ENCODE peak calls at places on chromosomes 13 and 19, in seven cellular contexts. One of them, this sample, is unnamed.

GRCh38 chr13:50713849-50714248 is 129.6 kb downstream of the DLEU7 start:
- DNase-seq in H1: no peak
- DNase-seq in GM12878: peak; percentile 16
- DNase-seq in IMR-90: peak; percentile 59
- DNase-seq in SK-N-SH: no peak
- DNase-seq in K562: no peak
- DNase-seq in HepG2: no peak
- DNase-seq in this sample: no peak

GRCh38 chr19:6522712-6523111 is 8.1 kb upstream of the TNFSF9 start:
- DNase-seq in H1: no peak
- DNase-seq in GM12878: no peak
- DNase-seq in IMR-90: no peak
- DNase-seq in SK-N-SH: no peak
- DNase-seq in K562: no peak
- DNase-seq in HepG2: no peak
- DNase-seq in this sample: no peak

GRCh38 chr13:64798422-64798821 is 2431.7 kb downstream of the PCDH9 start:
- DNase-seq in H1: no peak
- DNase-seq in GM12878: no peak
- DNase-seq in IMR-90: no peak
- DNase-seq in SK-N-SH: no peak
- DNase-seq in K562: no peak
- DNase-seq in HepG2: no peak
- DNase-seq in this sample: no peak

GRCh38 chr19:5621945-5622464 is 571 bp downstream of the SAFB2 start:
- DNase-seq in H1: no peak
- DNase-seq in GM12878: no peak
- DNase-seq in IMR-90: no peak
- DNase-seq in SK-N-SH: peak; percentile 29
- DNase-seq in K562: peak; percentile 37
- DNase-seq in HepG2: no peak
- DNase-seq in this sample: no peak

GRCh38 chr13:50866817-50867640 is 23.5 kb upstream of the DLEU7 start:
- DNase-seq in H1: no peak
- DNase-seq in GM12878: no peak
- DNase-seq in IMR-90: no peak
- DNase-seq in SK-N-SH: no peak
- DNase-seq in K562: no peak
- DNase-seq in HepG2: no peak
- DNase-seq in this sample: no peak

GRCh38 chr13:41497436-41497835 is 40.1 kb downstream of the RGCC start:
- DNase-seq in H1: no peak
- DNase-seq in GM12878: no peak
- DNase-seq in IMR-90: no peak
- DNase-seq in SK-N-SH: no peak
- DNase-seq in K562: no peak
- DNase-seq in HepG2: no peak
- DNase-seq in this sample: no peak

GRCh38 chr13:106291006-106291405 is 244.5 kb downstream of the EFNB2 start:
- DNase-seq in H1: no peak
- DNase-seq in GM12878: no peak
- DNase-seq in IMR-90: peak; percentile 76
- DNase-seq in SK-N-SH: no peak
- DNase-seq in K562: no peak
- DNase-seq in HepG2: no peak
- DNase-seq in this sample: no peak

GRCh38 chr19:44714597-44715169 is 15.7 kb downstream of the CEACAM16 start:
- DNase-seq in H1: no peak
- DNase-seq in GM12878: no peak
- DNase-seq in IMR-90: no peak
- DNase-seq in SK-N-SH: no peak
- DNase-seq in K562: no peak
- DNase-seq in HepG2: no peak
- DNase-seq in this sample: no peak

GRCh38 chr19:39080431-39080830 is 3.7 kb upstream of the ACP7 start:
- DNase-seq in H1: no peak
- DNase-seq in GM12878: no peak
- DNase-seq in IMR-90: no peak
- DNase-seq in SK-N-SH: no peak
- DNase-seq in K562: no peak
- DNase-seq in HepG2: no peak
- DNase-seq in this sample: no peak

GRCh38 chr19:5718032-5718578 is 1.8 kb downstream of the LONP1 start:
- DNase-seq in H1: no peak
- DNase-seq in GM12878: no peak
- DNase-seq in IMR-90: peak; percentile 72
- DNase-seq in SK-N-SH: no peak
- DNase-seq in K562: no peak
- DNase-seq in HepG2: no peak
- DNase-seq in this sample: no peak

GRCh38 chr13:33690321-33690720 is 127.6 kb upstream of the RFC3 start:
- DNase-seq in H1: no peak
- DNase-seq in GM12878: no peak
- DNase-seq in IMR-90: no peak
- DNase-seq in SK-N-SH: no peak
- DNase-seq in K562: no peak
- DNase-seq in HepG2: no peak
- DNase-seq in this sample: no peak

GRCh38 chr19:536881-537404 is 5.4 kb downstream of the CDC34 start:
- DNase-seq in H1: no peak
- DNase-seq in GM12878: no peak
- DNase-seq in IMR-90: no peak
- DNase-seq in SK-N-SH: no peak
- DNase-seq in K562: no peak
- DNase-seq in HepG2: no peak
- DNase-seq in this sample: no peak

GRCh38 chr13:32446220-32446619 is 18.3 kb upstream of the N4BP2L1 start:
- DNase-seq in H1: no peak
- DNase-seq in GM12878: no peak
- DNase-seq in IMR-90: no peak
- DNase-seq in SK-N-SH: no peak
- DNase-seq in K562: no peak
- DNase-seq in HepG2: peak; percentile 92
- DNase-seq in this sample: no peak

GRCh38 chr13:51549050-51549449 is 35.2 kb upstream of the WDFY2 start:
- DNase-seq in H1: no peak
- DNase-seq in GM12878: peak; percentile 37
- DNase-seq in IMR-90: no peak
- DNase-seq in SK-N-SH: no peak
- DNase-seq in K562: peak; percentile 45
- DNase-seq in HepG2: peak; percentile 33
- DNase-seq in this sample: no peak

GRCh38 chr19:44817725-44818469 is 9.0 kb downstream of the BCAM start:
- DNase-seq in H1: no peak
- DNase-seq in GM12878: no peak
- DNase-seq in IMR-90: no peak
- DNase-seq in SK-N-SH: no peak
- DNase-seq in K562: no peak
- DNase-seq in HepG2: peak; percentile 64
- DNase-seq in this sample: no peak

GRCh38 chr19:53467503-53468262 is at the start of gene ZNF813:
- DNase-seq in H1: peak; percentile 73
- DNase-seq in GM12878: peak; percentile 64
- DNase-seq in IMR-90: peak; percentile 76
- DNase-seq in SK-N-SH: peak; percentile 95
- DNase-seq in K562: peak; percentile 96
- DNase-seq in HepG2: peak; percentile 82
- DNase-seq in this sample: peak; percentile 31

GRCh38 chr19:53463263-53463662 is 4.3 kb upstream of the ZNF813 start:
- DNase-seq in H1: peak; percentile 80
- DNase-seq in GM12878: no peak
- DNase-seq in IMR-90: peak; percentile 6
- DNase-seq in SK-N-SH: peak; percentile 79
- DNase-seq in K562: peak; percentile 60
- DNase-seq in HepG2: no peak
- DNase-seq in this sample: no peak

GRCh38 chr19:53466726-53467125 is 807 bp upstream of the ZNF813 start:
- DNase-seq in H1: no peak
- DNase-seq in GM12878: no peak
- DNase-seq in IMR-90: no peak
- DNase-seq in SK-N-SH: peak; percentile 15
- DNase-seq in K562: no peak
- DNase-seq in HepG2: no peak
- DNase-seq in this sample: no peak

GRCh38 chr19:53471916-53472315 is 4.4 kb downstream of the ZNF813 start:
- DNase-seq in H1: no peak
- DNase-seq in GM12878: no peak
- DNase-seq in IMR-90: no peak
- DNase-seq in SK-N-SH: no peak
- DNase-seq in K562: no peak
- DNase-seq in HepG2: no peak
- DNase-seq in this sample: no peak

DNA sequence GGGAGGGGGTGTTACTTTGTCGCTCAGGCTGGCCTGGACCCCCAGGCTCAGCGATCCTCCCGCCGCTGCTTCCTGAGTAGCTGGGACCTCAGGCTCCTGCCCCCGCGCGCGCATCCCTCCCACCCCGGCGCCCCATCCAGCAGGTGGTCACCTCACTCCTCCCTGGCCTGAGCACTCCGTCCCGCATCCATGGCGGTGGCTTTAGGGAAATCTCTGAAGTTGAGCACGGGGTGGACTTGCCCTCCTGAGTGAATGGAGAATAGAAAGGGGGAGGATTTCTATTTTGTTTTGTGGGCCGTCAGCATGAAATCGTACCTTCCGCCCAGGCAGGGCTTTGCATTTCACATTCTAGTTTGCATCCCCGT is 413 bp upstream of the ZNF813 start:
- DNase-seq in H1: no peak
- DNase-seq in GM12878: no peak
- DNase-seq in IMR-90: no peak
- DNase-seq in SK-N-SH: peak; percentile 68
- DNase-seq in K562: peak; percentile 19
- DNase-seq in HepG2: no peak
- DNase-seq in this sample: no peak
- H3K27ac ChIP-seq in H1: no peak overlapping the region
- H3K27ac ChIP-seq in GM12878: no peak overlapping the region
- H3K27ac ChIP-seq in IMR-90: no peak overlapping the region
- H3K27ac ChIP-seq in SK-N-SH: no peak overlapping the region
- H3K27ac ChIP-seq in K562: no peak overlapping the region
- H3K27ac ChIP-seq in HepG2: peak overlapping the region; percentile 87
- H3K27ac ChIP-seq in this sample: no peak overlapping the region

DNA sequence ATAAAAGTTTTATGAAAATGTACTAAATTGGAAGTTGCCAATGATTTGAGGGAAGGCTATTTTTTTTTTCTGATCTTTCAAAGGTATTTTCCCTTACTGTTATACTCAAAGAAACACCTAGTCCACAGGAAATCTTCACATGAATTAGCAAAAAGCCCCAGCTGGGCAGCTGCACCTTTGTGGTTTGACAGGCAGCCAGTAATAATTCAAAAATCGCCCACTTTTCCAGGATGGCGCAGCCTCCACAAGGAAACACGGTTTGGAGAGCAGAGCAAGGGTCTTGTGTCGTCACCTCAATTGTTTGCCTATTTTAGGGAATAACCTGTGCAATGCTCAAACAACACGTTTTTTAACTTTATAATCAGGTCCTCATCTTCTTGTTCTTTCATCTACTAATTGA is 324.9 kb upstream of the GPC6 start:
- DNase-seq in H1: no peak
- DNase-seq in GM12878: no peak
- DNase-seq in IMR-90: no peak
- DNase-seq in SK-N-SH: no peak
- DNase-seq in K562: no peak
- DNase-seq in HepG2: no peak
- DNase-seq in this sample: no peak
- TF ChIP-seq RFX5 in H1: no peak
- TF ChIP-seq RFX5 in GM12878: no peak
- TF ChIP-seq RFX5 in IMR-90: no peak
- TF ChIP-seq RFX5 in SK-N-SH: no peak
- TF ChIP-seq RFX5 in K562: no peak
- TF ChIP-seq RFX5 in HepG2: no peak
- TF ChIP-seq RFX5 in this sample: no peak

DNA sequence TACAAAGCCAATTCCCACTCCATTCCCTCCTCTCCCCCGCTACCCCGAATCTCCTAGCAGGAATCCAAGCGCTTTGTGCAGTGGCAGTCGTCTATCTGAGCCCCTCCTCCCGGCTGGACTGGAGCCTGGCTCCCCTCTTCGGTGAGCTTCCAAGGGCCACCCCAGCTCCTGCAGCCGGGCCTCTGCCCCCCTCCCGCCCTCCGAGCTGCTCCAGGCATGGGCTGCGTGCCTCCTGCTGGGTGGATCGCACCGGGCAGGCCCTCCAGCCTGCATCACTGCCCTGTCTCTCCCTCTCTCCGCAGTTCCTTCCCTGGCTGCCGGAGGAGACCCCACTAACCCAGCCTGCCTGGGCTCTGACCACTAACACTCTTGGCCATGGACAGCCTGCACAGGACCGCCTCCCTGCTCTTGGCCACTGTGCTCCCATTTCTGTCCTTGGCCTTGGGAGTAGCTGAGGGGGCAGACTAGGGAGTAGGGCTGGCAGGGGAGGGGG is 12.9 kb upstream of the LENG8 start:
- DNase-seq in H1: no peak
- DNase-seq in GM12878: no peak
- DNase-seq in IMR-90: no peak
- DNase-seq in SK-N-SH: no peak
- DNase-seq in K562: no peak
- DNase-seq in HepG2: no peak
- DNase-seq in this sample: no peak
- H3K27ac ChIP-seq in H1: no peak overlapping the region
- H3K27ac ChIP-seq in GM12878: no peak overlapping the region
- H3K27ac ChIP-seq in IMR-90: no peak overlapping the region
- H3K27ac ChIP-seq in SK-N-SH: no peak overlapping the region
- H3K27ac ChIP-seq in K562: no peak overlapping the region
- H3K27ac ChIP-seq in HepG2: no peak overlapping the region
- H3K27ac ChIP-seq in this sample: no peak overlapping the region

GRCh38 chr19:52391135-52391534 is 6.5 kb upstream of the ZNF528 start:
- DNase-seq in H1: no peak
- DNase-seq in GM12878: no peak
- DNase-seq in IMR-90: no peak
- DNase-seq in SK-N-SH: no peak
- DNase-seq in K562: no peak
- DNase-seq in HepG2: no peak
- DNase-seq in this sample: no peak
- TF ChIP-seq RFX5 in H1: no peak
- TF ChIP-seq RFX5 in GM12878: no peak
- TF ChIP-seq RFX5 in IMR-90: no peak
- TF ChIP-seq RFX5 in SK-N-SH: no peak
- TF ChIP-seq RFX5 in K562: no peak
- TF ChIP-seq RFX5 in HepG2: no peak
- TF ChIP-seq RFX5 in this sample: no peak